ENCODE peak calls at places on chromosome 1, in nine cellular contexts. U is vagina, P is body of pancreas, O is adrenal gland, V is lower leg skin, X is HepG2, J is H54, H is esophagus squamous epithelium, I is Peyer's patch. G is an unnamed sample.

GRCh38 chr1:2778220-2778592 is 23.3 kb downstream of the TTC34 start:
- DNase-seq in V (no peak), X (no peak), U (no peak), I (peak; percentile 27), O (no peak), J (no peak), H (no peak), P (no peak), G (no peak)

GRCh38 chr1:67611841-67612240 is 73.2 kb upstream of the GADD45A start:
- DNase-seq in I (no peak), H (no peak), X (no peak), V (no peak), P (no peak), O (no peak), U (peak; percentile 37), J (no peak), G (no peak)

GRCh38 chr1:99661780-99662179 is 15.9 kb downstream of the PALMD start:
- DNase-seq in J (no peak), V (no peak), H (no peak), X (no peak), O (no peak), I (no peak), U (no peak), P (no peak), G (no peak)

GRCh38 chr1:21184266-21184665 is 7.6 kb upstream of the EIF4G3 start:
- DNase-seq in O (no peak), J (no peak), V (no peak), I (peak; percentile 50), X (no peak), H (no peak), P (no peak), U (no peak), G (no peak)

GRCh38 chr1:20587639-20588017 is 1.3 kb upstream of the CDA start:
- DNase-seq in V (peak; percentile 59), H (no peak), P (no peak), X (peak; percentile 21), O (no peak), I (peak; percentile 74), U (peak; percentile 88), J (no peak), G (no peak)

GRCh38 chr1:8134546-8135235 is 108.6 kb upstream of the ERRFI1 start:
- DNase-seq in I (no peak), V (no peak), U (no peak), P (no peak), H (no peak), J (no peak), X (no peak), O (no peak), G (no peak)

GRCh38 chr1:68293609-68294353 is 61.5 kb upstream of the WLS start:
- DNase-seq in V (no peak), P (no peak), H (no peak), I (no peak), O (peak; percentile 13), X (no peak), J (no peak), U (no peak), G (no peak)

GRCh38 chr1:110170726-110171125 is 20.4 kb downstream of the SLC6A17 start:
- DNase-seq in O (no peak), X (no peak), J (no peak), I (no peak), H (no peak), V (no peak), U (no peak), P (no peak), G (no peak)

GRCh38 chr1:22627331-22627730 is 9.1 kb upstream of the C1QA start:
- DNase-seq in I (no peak), H (no peak), P (no peak), V (no peak), U (no peak), O (no peak), X (no peak), J (no peak), G (no peak)

DNA sequence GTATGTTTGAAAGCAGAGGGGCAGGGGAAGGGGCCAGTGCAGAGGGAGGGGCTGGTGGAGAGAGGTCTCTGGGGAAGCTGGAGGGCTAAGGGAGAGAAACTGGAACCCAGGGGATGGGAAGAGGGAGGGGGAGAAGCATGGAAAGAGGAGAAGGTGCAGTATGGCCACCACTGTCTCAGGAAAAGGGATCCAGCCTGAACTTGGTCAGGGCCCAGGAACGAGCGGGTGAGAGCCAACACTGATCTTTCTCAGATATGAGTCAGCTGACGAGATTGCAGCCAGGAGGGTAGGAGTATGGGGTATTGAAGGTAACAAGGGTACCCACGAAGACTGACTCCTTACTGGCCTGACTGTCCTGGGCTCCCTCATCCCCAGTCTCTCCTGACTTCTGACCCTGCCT is 18.0 kb downstream of the TIE1 start:
- DNase-seq in J (no peak), H (no peak), V (no peak), I (no peak), U (no peak), P (no peak), X (no peak), O (no peak), G (no peak)
- TF ChIP-seq POLR2A in J (no peak), H (no peak), V (no peak), I (no peak), U (no peak), P (no peak), X (no peak), O (no peak), G (no peak)

GRCh38 chr1:116571215-116571919 is 541 bp upstream of the CD58 start:
- DNase-seq in H (no peak), V (no peak), I (no peak), U (no peak), P (no peak), X (no peak), J (no peak), O (no peak), G (no peak)

GRCh38 chr1:116568925-116569490 is 1.8 kb downstream of the CD58 start:
- DNase-seq in I (no peak), X (no peak), V (no peak), H (no peak), U (no peak), P (no peak), J (no peak), O (no peak), G (no peak)

GRCh38 chr1:116569776-116570357 is 959 bp downstream of the CD58 start:
- DNase-seq in I (peak; percentile 90), P (peak; percentile 56), H (no peak), X (peak; percentile 50), V (peak; percentile 57), O (peak; percentile 46), U (no peak), J (no peak), G (no peak)

GRCh38 chr1:116572079-116572478 is 1.3 kb upstream of the CD58 start:
- DNase-seq in U (no peak), X (no peak), I (no peak), V (no peak), J (no peak), O (no peak), H (no peak), P (no peak), G (no peak)

GRCh38 chr1:116570358-116571214 is at the start of gene CD58:
- DNase-seq in V (peak; percentile 83), J (peak; percentile 79), U (no peak), H (peak; percentile 53), O (peak; percentile 87), P (peak; percentile 80), I (peak; percentile 96), X (peak; percentile 65), G (peak; percentile 73)
- TF ChIP-seq POLR2A in V (peak; percentile 9), J (peak; percentile 70), U (no peak), H (peak; percentile 59), O (peak; percentile 52), P (peak; percentile 74), I (peak; percentile 84), X (peak; percentile 69), G (peak; percentile 86)

DNA sequence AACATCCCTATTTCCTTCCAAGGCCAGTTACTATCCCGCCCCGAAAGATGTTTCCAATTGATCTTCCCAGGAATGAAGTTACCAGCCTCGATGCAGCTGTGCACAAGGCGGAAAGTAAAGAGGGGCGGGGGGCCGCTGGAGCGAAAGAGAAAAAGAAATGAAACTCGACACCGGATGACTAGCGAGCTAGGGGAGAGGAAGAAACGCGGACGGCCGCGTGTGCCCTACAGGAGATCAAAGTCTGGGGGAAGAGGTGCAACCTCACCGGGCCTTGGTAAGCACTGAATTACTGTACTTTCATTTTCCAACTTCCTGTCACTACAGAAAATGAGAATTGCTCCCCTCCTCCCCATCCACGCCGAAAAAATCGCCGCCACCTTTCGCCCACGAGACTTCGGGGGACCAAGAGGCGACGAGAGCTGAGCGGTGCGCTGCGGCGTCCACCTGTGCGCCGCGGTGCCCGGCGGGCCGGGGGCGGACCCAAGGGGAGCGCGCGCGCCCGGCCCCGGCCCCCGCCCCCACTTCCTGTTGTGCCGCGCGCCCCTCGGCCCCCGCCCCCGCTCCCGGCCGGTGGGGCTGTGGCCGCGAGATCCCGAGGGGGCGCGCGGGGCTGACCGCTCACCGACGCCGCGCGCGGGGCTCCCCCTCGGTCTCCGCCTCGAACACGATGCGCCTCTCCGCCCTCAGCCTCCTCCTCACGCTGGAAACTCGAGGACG is 643 bp downstream of the ELK4 start:
- DNase-seq in I (peak; percentile 94), J (peak; percentile 50), H (peak; percentile 12), P (peak; percentile 73), U (no peak), O (peak; percentile 81), X (peak; percentile 89), V (peak; percentile 51), G (peak; percentile 59)
- TF ChIP-seq POLR2A in I (peak; percentile 11), J (no peak), H (no peak), P (peak; percentile 78), U (no peak), O (peak; percentile 14), X (peak; percentile 75), V (no peak), G (peak; percentile 73)

DNA sequence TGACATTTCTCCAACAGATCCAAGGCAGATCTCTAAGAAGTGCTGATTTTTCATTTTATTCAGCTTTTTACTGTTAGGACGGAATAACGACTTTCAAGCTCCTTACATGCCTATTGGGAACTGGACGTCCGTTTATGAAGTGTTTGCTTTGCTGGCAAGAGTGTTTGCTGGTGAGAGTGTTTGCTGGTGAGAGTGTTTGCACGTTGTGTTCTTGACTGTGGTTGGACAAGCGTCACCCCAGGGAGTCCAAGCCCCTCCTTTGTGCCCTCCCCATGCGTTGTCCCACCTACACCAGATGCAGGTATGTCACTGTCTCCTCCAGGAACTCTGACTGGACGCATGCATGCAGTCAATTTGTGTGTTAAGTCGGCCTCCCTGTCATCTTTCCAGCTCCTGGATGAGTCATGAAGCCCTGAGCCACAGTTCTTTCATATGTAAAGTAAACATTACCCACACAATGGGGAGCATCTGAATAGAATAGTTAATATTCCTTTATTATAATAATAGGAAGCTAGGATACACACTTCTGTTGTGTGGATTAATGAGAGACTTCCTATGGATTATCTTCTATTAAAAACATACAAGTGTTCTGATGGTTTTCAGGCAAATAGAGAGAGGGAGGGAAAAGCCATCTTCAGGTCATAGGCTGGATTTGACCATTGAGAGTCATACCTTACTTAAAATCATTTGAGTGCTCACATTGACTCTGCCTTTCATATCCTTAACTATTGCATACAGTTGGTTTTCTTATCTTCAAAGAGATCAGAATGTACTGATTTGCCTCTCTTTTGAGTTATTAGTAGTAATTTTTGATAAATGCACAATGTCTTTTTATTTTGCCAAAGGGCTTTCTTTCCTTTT is 119.2 kb downstream of the GALNT2 start:
- DNase-seq in J (peak; percentile 77), V (no peak), U (peak; percentile 83), I (peak; percentile 82), H (no peak), P (peak; percentile 86), O (peak; percentile 70), X (peak; percentile 95), G (no peak)
- TF ChIP-seq POLR2A in J (no peak), V (no peak), U (no peak), I (no peak), H (no peak), P (peak; percentile 53), O (no peak), X (no peak), G (no peak)

G was measured in GM12891.